ENCODE peak calls at places on chromosomes 1 and 21, in four cellular contexts. H is BJ, G is WERI-Rb-1, V is H9. D is an unnamed sample.

GRCh38 chr1:178702141-178702540 is 22.9 kb upstream of the RALGPS2 start:
- DNase-seq in G (no peak), V (no peak), H (no peak), D (no peak)

GRCh38 chr1:174191255-174191906 is 32.1 kb downstream of the RABGAP1L start:
- DNase-seq in G (no peak), H (peak), V (no peak), D (peak)

GRCh38 chr1:246776923-246777322 is 52.7 kb downstream of the SCCPDH start:
- DNase-seq in G (no peak), V (no peak), H (no peak), D (no peak)

GRCh38 chr1:194544012-194544411 is 1357.6 kb upstream of the B3GALT2 start:
- DNase-seq in G (no peak), H (no peak), V (no peak), D (no peak)

GRCh38 chr1:231803353-231803752 is 176.8 kb downstream of the DISC1 start:
- DNase-seq in V (no peak), H (no peak), G (no peak), D (no peak)

GRCh38 chr1:74205236-74205635 is 7.2 kb downstream of the FPGT start:
- DNase-seq in H (no peak), V (no peak), G (no peak), D (peak)

GRCh38 chr1:54403808-54404261 is 2.4 kb downstream of the SSBP3 start:
- DNase-seq in V (no peak), G (no peak), H (no peak), D (no peak)

GRCh38 chr1:32736812-32737791 is 34.5 kb upstream of the SYNC start:
- DNase-seq in G (no peak), V (peak), H (no peak), D (no peak)

GRCh38 chr21:35005077-35005476 is 44.0 kb downstream of the RUNX1 start:
- DNase-seq in H (no peak), G (no peak), V (no peak), D (no peak)

GRCh38 chr1:233440952-233441401 is 113.5 kb downstream of the MAP3K21 start:
- DNase-seq in G (peak), H (no peak), V (peak), D (peak)

DNA sequence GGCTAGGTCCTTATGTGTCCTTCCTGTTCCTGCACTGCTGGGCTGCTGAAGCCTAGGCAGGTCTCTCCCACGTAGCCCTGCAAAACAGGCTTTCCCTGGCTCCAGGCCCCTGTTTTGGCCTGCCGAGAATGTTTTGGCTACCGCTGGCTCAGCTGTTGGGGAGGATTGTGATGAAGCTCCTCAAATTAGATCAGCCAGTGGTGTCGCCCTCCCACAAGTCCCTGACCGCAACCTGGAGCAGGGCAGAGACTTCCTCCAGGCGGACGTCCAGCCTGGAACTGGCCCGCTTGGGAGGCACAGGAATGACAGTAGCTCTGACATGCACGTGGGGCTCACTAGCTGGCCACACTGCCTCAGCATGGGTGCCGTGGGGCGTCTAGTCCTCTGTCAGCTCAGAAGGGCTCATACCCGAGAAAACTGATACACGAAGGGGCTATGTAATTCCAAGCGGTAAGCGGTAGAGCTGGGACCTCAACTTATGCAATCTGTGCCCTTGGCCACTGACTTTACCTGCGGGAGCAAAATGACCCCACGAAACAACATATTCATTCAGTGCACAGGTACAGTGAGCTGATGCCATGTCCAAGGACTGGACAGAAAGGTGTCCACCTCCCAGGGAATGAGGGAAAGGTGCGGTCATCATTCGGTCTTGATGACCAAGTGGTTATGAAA is 26.6 kb downstream of the DHRS3 start:
- DNase-seq in G (no peak), H (no peak), V (no peak), D (no peak)
- TF ChIP-seq CTCF in G (no peak), H (no peak), V (no peak), D (no peak)

GRCh38 chr1:184986250-184986649 is 11.9 kb upstream of the NIBAN1 start:
- DNase-seq in H (no peak), G (no peak), V (no peak), D (no peak)
- TF ChIP-seq CTCF in H (peak), G (peak), V (peak), D (peak)

DNA sequence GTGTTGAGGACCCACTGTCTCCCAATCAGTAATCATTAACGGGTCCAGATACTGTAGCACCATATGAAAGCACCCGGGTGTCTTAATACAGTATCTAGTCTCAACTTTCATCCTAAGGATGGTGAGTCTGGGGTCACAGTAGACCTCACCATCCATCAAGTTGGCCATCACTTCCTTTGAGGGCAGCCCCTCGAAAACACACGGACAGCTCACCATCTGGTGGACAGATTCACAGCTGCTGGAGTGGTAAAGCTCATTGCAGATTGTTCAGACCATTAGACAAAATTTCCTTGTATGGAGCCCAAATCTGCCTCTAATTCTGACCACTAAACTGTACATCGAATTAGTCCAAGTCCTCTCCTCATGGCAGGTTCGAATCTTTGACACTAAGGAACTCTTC is 123.1 kb downstream of the PGBD5 start:
- DNase-seq in G (peak), H (no peak), V (no peak), D (no peak)
- TF ChIP-seq CTCF in G (peak), H (no peak), V (no peak), D (no peak)

GRCh38 chr1:34547043-34547674 is 207.7 kb upstream of the GJB5 start:
- DNase-seq in H (no peak), V (peak), G (no peak), D (no peak)

GRCh38 chr1:34549199-34549598 is 205.6 kb upstream of the GJB5 start:
- DNase-seq in H (no peak), G (peak), V (peak), D (no peak)
- TF ChIP-seq CTCF in H (no peak), G (peak), V (peak), D (peak)

DNA sequence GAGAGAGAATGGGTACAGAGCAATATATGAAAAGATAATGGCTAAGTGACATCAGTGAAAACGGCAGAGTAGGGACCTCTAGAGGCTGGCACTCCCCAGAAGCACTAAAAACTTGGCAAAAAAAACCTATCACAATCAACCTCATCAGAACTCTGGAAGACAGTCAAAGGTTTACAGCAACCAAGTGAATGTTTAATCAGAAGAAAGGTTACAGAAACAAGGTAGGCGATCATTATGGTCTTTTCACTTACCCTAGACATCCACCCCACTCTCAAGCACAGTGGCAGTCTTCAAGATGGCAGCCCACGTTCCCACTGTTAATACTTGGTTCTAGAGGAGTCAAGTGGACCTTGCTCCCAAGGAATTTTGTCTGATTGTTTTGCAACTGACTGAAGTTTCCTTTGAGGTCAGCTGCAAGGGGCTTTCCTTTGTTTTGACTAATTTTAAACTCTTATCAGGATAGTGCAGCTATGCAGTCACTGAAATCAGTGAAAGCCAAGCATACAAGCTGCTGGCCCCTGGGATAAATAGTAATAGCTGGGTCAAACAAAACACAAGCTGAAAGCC is 7.2 kb downstream of the KIFAP3 start:
- DNase-seq in H (no peak), V (no peak), G (no peak), D (no peak)
- TF ChIP-seq CTCF in H (no peak), V (peak), G (no peak), D (no peak)

GRCh38 chr1:45746922-45747321 is 3.5 kb downstream of the IPP start:
- DNase-seq in V (no peak), H (no peak), G (no peak), D (no peak)

GRCh38 chr1:45753248-45754037 is 3.0 kb upstream of the IPP start:
- DNase-seq in V (no peak), H (no peak), G (no peak), D (no peak)

GRCh38 chr1:45752441-45753052 is 2.1 kb upstream of the IPP start:
- DNase-seq in H (no peak), V (no peak), G (no peak), D (no peak)

GRCh38 chr1:45752014-45752413 is 1.6 kb upstream of the IPP start:
- DNase-seq in V (no peak), G (no peak), H (no peak), D (no peak)

GRCh38 chr1:45750298-45751038 is at the start of gene IPP:
- DNase-seq in V (peak), G (peak), H (peak), D (peak)
- TF ChIP-seq CTCF in V (peak), G (peak), H (peak), D (peak)

GRCh38 chr1:193070395-193070753 is 11.0 kb downstream of the RO60 start:
- DNase-seq in V (no peak), H (no peak), G (no peak), D (no peak)
- TF ChIP-seq CTCF in V (no peak), H (no peak), G (no peak), D (no peak)

D was measured in AG04449.